ENCODE peak calls at places on chromosomes 2 and 18, in eight cellular contexts. I, H, K, U, N, P, F and J are unnamed samples. For H3K36me3 and H3K4me1, the result is how much of the 10 kb centered on the place peaks cover.

GRCh38 chr18:69982417-69982816 is 34.7 kb upstream of the CD226 start:
- DNase-seq in F (no peak), N (no peak), P (no peak), U (no peak), K (no peak), H (no peak), I (no peak), J (no peak)

GRCh38 chr2:192029089-192029488 is 165.6 kb downstream of the TMEFF2 start:
- DNase-seq in U (peak), H (peak), N (no peak), P (peak), I (no peak), F (peak), K (peak), J (no peak)

GRCh38 chr18:58045265-58046086 is 1.4 kb downstream of the NEDD4L start:
- DNase-seq in U (peak), P (peak), I (peak), F (peak), N (peak), H (peak), K (peak), J (peak)

GRCh38 chr2:21757805-21758204 is 634.0 kb downstream of the TDRD15 start:
- DNase-seq in K (no peak), F (no peak), I (no peak), N (no peak), H (no peak), U (no peak), P (no peak), J (no peak)

GRCh38 chr2:138711812-138712211 is 68.4 kb downstream of the NXPH2 start:
- DNase-seq in N (no peak), U (peak), H (no peak), F (no peak), P (no peak), I (no peak), K (no peak), J (no peak)

GRCh38 chr2:65316072-65316471 is 88.4 kb downstream of the ACTR2 start:
- DNase-seq in P (no peak), F (peak), I (no peak), N (no peak), H (no peak), U (no peak), K (no peak), J (no peak)

GRCh38 chr2:122755281-122755780 is 999.9 kb downstream of the TSN start:
- DNase-seq in F (no peak), N (no peak), P (no peak), I (no peak), U (no peak), K (no peak), H (no peak), J (no peak)

GRCh38 chr2:82675186-82675585 is 1783.9 kb downstream of the SUCLG1 start:
- DNase-seq in U (peak), P (no peak), F (no peak), I (no peak), N (no peak), H (no peak), K (no peak), J (no peak)

GRCh38 chr2:181457741-181458425 is 697 bp downstream of the ITGA4 start:
- DNase-seq in N (no peak), U (peak), P (no peak), K (peak), I (peak), F (peak), H (peak), J (peak)

GRCh38 chr2:110854355-110855081 is 122.1 kb downstream of the ACOXL start:
- DNase-seq in U (peak), N (no peak), P (peak), F (no peak), K (peak), I (no peak), H (peak), J (no peak)

GRCh38 chr2:43228782-43229659 is 2.6 kb upstream of the ZFP36L2 start:
- DNase-seq in P (no peak), I (peak), K (no peak), U (peak), H (no peak), N (peak), F (no peak), J (peak)

GRCh38 chr2:22536131-22536530 is 848.8 kb upstream of the KLHL29 start:
- DNase-seq in P (no peak), H (no peak), K (no peak), F (no peak), N (no peak), U (no peak), I (no peak), J (no peak)

GRCh38 chr2:4745056-4745455 is 947.1 kb upstream of the SOX11 start:
- DNase-seq in H (no peak), K (no peak), F (no peak), U (no peak), I (no peak), P (no peak), N (no peak), J (no peak)

GRCh38 chr2:119062652-119063051 is 95.9 kb downstream of the C1QL2 start:
- DNase-seq in F (no peak), I (no peak), U (no peak), N (no peak), H (no peak), P (no peak), K (no peak), J (no peak)

GRCh38 chr2:132646805-132647115 is 23.2 kb downstream of the LYPD1 start:
- DNase-seq in I (no peak), N (no peak), H (no peak), P (no peak), F (no peak), U (no peak), K (no peak), J (no peak)

GRCh38 chr2:168649105-168649504 is 153.3 kb upstream of the NOSTRIN start:
- DNase-seq in K (no peak), U (no peak), F (no peak), P (no peak), I (no peak), N (no peak), H (no peak), J (no peak)

GRCh38 chr2:101199153-101199810 is 48.1 kb upstream of the TBC1D8 start:
- DNase-seq in H (no peak), K (no peak), P (no peak), U (peak), N (no peak), I (no peak), F (no peak), J (no peak)

GRCh38 chr2:86302320-86302719 is 35.1 kb downstream of the REEP1 start:
- DNase-seq in K (no peak), P (no peak), F (no peak), H (peak), U (no peak), I (no peak), N (no peak), J (no peak)

GRCh38 chr2:112092286-112093041 is 37.4 kb downstream of the TMEM87B start:
- DNase-seq in I (no peak), K (no peak), P (no peak), U (peak), F (no peak), N (no peak), H (no peak), J (peak)

GRCh38 chr2:88669371-88670214 is 21.9 kb upstream of the RPIA start:
- DNase-seq in N (no peak), I (peak), U (peak), P (no peak), F (no peak), K (peak), H (peak), J (peak)

GRCh38 chr2:1571477-1572417 is 158.5 kb downstream of the TPO start:
- DNase-seq in K (peak), H (no peak), I (no peak), P (no peak), U (no peak), N (no peak), F (peak), J (no peak)

GRCh38 chr2:26453421-26454329 is 24.2 kb downstream of the OTOF start:
- DNase-seq in H (no peak), N (no peak), U (no peak), F (no peak), I (no peak), K (peak), P (no peak), J (no peak)

GRCh38 chr2:168543037-168543436 is 87.0 kb downstream of the CERS6 start:
- DNase-seq in H (no peak), N (peak), U (no peak), K (no peak), I (peak), P (no peak), F (no peak), J (no peak)

GRCh38 chr2:15042824-15043223 is 410.3 kb downstream of the LRATD1 start:
- DNase-seq in P (no peak), N (no peak), U (peak), F (no peak), H (peak), K (no peak), I (no peak), J (peak)

GRCh38 chr18:35345460-35345921 is 1.3 kb upstream of the ZNF24 start:
- DNase-seq in N (no peak), H (no peak), F (peak), I (no peak), P (no peak), U (no peak), K (no peak), J (no peak)

GRCh38 chr2:231102772-231103171 is 22.1 kb downstream of the HTR2B start:
- DNase-seq in F (no peak), K (no peak), P (no peak), I (no peak), U (no peak), H (no peak), N (no peak), J (peak)

GRCh38 chr2:104897515-104898184 is 43.7 kb downstream of the POU3F3 start:
- DNase-seq in H (no peak), P (no peak), K (no peak), U (no peak), F (no peak), I (no peak), N (no peak), J (no peak)

GRCh38 chr2:109305494-109306187 is 176.6 kb downstream of the SH3RF3 start:
- DNase-seq in F (no peak), I (no peak), N (no peak), H (no peak), P (no peak), U (no peak), K (no peak), J (no peak)

GRCh38 chr18:74689251-74689650 is 91.6 kb downstream of the ZNF407 start:
- DNase-seq in P (no peak), U (peak), K (no peak), H (no peak), N (no peak), I (no peak), F (no peak), J (peak)

GRCh38 chr2:64562148-64562784 is 38.1 kb downstream of the AFTPH start:
- DNase-seq in F (no peak), N (peak), U (peak), H (no peak), K (no peak), I (peak), P (no peak), J (peak)

GRCh38 chr2:143428700-143429099 is 299.5 kb downstream of the ARHGAP15 start:
- DNase-seq in K (no peak), I (no peak), F (no peak), P (no peak), N (no peak), U (no peak), H (no peak), J (no peak)

GRCh38 chr2:36450466-36451196 is 95.1 kb downstream of the CRIM1 start:
- DNase-seq in U (peak), H (no peak), F (no peak), N (no peak), I (no peak), P (no peak), K (no peak), J (peak)
- H3K36me3 ChIP-seq in U (under half), H (under half), F (under half), N (under half), I (under half), P (under half), K (half or more), J (half or more)

DNA sequence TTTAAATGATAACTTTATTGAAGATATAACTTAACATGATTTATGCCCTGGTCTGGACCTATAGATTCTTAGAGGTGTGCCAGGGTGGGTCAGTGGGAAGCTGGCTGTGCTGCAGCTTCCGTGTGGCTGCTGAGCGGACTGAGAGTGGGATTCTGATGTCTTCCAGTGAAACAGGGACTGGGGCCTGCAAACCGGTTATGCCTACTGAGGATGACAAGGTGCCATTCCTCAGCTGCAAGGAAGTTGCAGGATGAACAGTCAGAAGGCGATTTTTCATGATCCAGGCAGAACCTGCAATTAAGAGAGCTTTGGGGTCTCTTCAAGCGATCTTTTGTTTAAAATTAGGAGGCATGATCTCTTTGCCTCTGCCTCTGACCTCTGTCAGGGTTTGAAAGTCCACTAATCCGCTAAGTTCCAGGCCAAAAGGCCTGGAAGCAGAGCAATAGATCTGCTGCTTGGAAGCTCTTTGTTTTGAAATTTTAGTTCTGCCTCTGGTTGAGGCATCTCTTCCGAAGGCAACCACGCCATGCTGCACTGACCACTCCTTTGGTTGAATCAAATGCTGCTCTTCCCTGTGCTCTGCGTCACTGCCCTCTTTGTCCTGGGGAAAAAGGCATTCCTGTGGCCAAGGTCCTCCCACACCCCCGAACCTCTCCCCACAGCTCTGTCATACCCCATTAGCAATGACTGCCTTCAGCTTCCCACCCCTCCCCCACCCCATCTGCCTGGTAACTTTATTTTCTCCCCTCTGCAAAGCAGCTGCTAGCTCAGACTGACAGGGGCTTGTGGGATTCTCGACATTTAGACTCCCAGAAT is 2.0 kb downstream of the TMEM169 start:
- DNase-seq in I (no peak), N (no peak), U (peak), F (no peak), P (no peak), H (peak), K (peak), J (no peak)
- H3K4me3 ChIP-seq in I (no peak), N (peak), U (no peak), F (no peak), P (peak), H (no peak), K (no peak), J (no peak)

DNA sequence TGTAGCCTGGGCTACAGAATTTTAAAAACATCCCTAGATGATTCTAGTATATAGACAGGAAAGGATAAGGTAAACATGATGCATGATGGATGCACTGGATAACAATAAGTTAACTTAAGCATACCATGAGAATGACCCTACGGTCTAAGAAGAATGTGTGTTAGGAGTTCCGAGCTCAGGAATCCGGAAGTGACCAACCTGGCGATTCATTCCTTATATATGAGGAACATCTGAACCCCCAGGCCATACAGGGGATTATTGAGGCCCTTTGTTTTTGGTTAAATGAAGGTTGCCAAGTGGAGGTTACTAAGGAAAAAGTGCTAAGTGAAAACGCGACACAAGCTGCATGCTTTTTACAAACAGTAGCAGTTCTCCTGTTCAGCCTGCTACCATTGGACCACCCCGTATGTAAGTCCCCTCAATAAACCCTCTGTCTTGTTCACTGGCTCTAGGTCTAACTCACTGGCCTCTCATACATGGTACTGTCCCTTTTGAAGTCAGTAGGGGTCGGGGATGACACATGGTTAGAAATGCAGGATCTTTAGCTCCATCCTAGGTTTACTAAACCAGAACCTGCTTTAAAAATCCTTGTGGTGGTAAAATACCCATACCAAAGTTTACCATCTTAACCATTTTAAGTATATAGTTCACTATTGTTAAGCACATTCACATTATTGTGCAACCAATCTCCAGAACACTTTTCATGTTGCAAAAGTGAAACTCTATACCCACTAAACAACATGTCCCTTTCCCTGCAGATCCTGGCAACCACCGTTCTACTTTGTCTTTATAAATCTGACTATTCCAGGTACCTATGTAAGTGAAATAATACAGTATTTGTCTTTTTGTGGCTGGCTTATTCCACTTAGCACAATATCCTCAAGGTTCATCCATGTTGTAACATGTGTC is 111.0 kb upstream of the MAP4K3 start:
- DNase-seq in N (no peak), K (no peak), I (no peak), H (no peak), U (peak), F (no peak), P (no peak), J (peak)
- H3K4me1 ChIP-seq in N (under half), K (under half), I (under half), H (under half), U (under half), F (under half), P (under half), J (under half)

GRCh38 chr2:217273851-217274250 is 414.0 kb upstream of the TNP1 start:
- DNase-seq in P (no peak), H (no peak), F (no peak), I (no peak), N (no peak), K (no peak), U (no peak), J (no peak)

GRCh38 chr2:217274578-217274977 is 414.7 kb upstream of the TNP1 start:
- DNase-seq in I (no peak), U (no peak), P (no peak), F (no peak), H (no peak), N (no peak), K (no peak), J (no peak)

GRCh38 chr2:217275091-217275490 is 415.2 kb upstream of the TNP1 start:
- DNase-seq in I (no peak), N (no peak), K (no peak), U (no peak), P (no peak), F (no peak), H (no peak), J (no peak)

GRCh38 chr2:217271813-217272212 is 411.9 kb upstream of the TNP1 start:
- DNase-seq in I (no peak), K (no peak), H (no peak), U (no peak), P (no peak), F (no peak), N (no peak), J (no peak)

DNA sequence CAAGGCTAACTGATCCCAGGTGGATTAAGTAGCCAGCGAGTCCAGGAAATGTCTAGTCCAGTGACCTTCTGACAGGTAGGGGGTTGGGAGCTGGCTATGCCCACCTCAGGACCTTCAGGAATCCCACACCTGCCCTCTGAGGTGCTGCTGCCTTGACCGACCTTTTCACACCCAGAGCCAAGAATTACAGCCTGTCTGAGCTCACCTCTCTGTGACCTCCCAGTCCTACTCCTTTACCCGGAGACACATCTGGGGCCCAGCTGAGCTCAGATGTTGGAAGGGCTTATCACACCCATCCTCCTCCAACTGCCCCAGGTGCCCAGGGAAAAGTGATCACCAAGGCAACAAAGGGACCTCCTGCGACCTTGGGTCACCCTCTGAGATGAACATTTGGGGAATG is 413.3 kb upstream of the TNP1 start:
- DNase-seq in P (no peak), K (peak), I (no peak), F (no peak), H (no peak), N (no peak), U (no peak), J (no peak)
- H3K36me3 ChIP-seq in P (under half), K (under half), I (under half), F (under half), H (under half), N (under half), U (under half), J (under half)

DNA sequence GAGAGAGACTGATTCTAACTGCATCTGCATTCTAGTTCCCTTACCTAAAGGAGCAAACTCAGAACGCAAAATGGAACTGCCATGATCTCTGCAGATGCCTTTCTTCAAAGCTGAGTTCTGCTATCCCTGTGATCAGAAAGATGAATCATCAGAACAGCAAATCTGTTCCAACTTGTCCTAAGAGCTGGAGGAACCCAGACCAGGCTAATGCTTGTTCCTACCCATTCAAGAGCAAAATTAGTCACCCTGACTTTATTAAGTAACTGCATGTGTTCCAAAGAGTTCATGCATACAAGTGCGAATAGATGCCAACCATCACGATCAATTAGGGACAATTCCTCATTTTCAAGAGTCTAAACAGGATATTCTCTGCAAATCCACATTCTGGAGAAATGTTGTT is 46.5 kb downstream of the MBP start:
- DNase-seq in P (no peak), I (no peak), K (no peak), N (no peak), U (peak), F (no peak), H (no peak), J (peak)
- H3K4me3 ChIP-seq in P (no peak), I (no peak), K (no peak), N (no peak), U (no peak), F (no peak), H (no peak), J (peak)

GRCh38 chr2:235006986-235007385 is 55.2 kb downstream of the SH3BP4 start:
- DNase-seq in F (no peak), U (no peak), P (no peak), H (no peak), I (no peak), N (no peak), K (no peak), J (no peak)
- H3K4me1 ChIP-seq in F (half or more), U (half or more), P (under half), H (under half), I (under half), N (under half), K (under half), J (under half)

GRCh38 chr2:3475771-3476170 is 43.6 kb downstream of the ADI1 start:
- DNase-seq in K (no peak), U (no peak), H (no peak), I (no peak), F (no peak), P (no peak), N (no peak), J (no peak)
- H3K36me3 ChIP-seq in K (under half), U (under half), H (under half), I (under half), F (under half), P (under half), N (half or more), J (under half)

DNA sequence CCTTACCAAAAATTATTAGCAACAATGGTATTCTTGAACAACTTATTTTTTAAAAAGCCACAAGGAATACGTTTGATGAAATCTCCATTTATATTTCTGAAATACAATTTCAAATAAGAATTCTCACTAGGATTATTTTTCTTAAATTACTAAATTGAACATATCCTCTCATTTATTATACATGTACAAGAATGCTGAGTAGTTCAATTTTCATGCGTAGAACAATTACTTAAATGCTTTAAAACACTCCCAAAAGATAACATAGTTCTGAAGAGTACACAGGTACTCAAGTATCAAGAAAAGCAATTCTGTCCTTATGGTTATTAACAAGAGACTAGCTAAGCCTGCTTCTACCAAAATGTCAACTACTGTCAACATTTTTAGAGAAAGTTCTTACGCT is 268.1 kb downstream of the ZNF385B start:
- DNase-seq in P (no peak), F (no peak), K (no peak), N (no peak), I (no peak), H (no peak), U (no peak), J (no peak)
- H3K4me3 ChIP-seq in P (no peak), F (no peak), K (no peak), N (no peak), I (no peak), H (no peak), U (no peak), J (no peak)